ENCODE peak calls at places on chromosomes 3 and 15, in five cellular contexts. One of them, this sample, is unnamed.
A peak's percentile ranks its signal among the peaks of the same experiment; 100 is the strongest.

GRCh38 chr3:96267577-96267976 is 546.8 kb upstream of the EPHA6 start:
- DNase-seq in Peyer's patch: no peak
- DNase-seq in heart right ventricle: no peak
- DNase-seq in transverse colon: no peak
- DNase-seq in cardiac muscle cell: no peak
- DNase-seq in this sample: no peak

GRCh38 chr3:177058647-177059046 is 138.6 kb downstream of the TBL1XR1 start:
- DNase-seq in transverse colon: no peak
- DNase-seq in cardiac muscle cell: no peak
- DNase-seq in heart right ventricle: no peak
- DNase-seq in Peyer's patch: no peak
- DNase-seq in this sample: no peak

GRCh38 chr3:159624616-159625015 is 364.0 kb upstream of the IL12A start:
- DNase-seq in Peyer's patch: no peak
- DNase-seq in heart right ventricle: no peak
- DNase-seq in cardiac muscle cell: no peak
- DNase-seq in transverse colon: no peak
- DNase-seq in this sample: no peak

GRCh38 chr15:30992465-30992864 is 1.0 kb upstream of the MTMR10 start:
- DNase-seq in transverse colon: no peak
- DNase-seq in heart right ventricle: no peak
- DNase-seq in Peyer's patch: no peak
- DNase-seq in cardiac muscle cell: no peak
- DNase-seq in this sample: no peak

GRCh38 chr15:41832875-41833274 is 5.0 kb downstream of the JMJD7 start:
- DNase-seq in heart right ventricle: no peak
- DNase-seq in Peyer's patch: no peak
- DNase-seq in cardiac muscle cell: no peak
- DNase-seq in transverse colon: peak; percentile 26
- DNase-seq in this sample: no peak

GRCh38 chr15:87672309-87672897 is 584.1 kb downstream of the NTRK3 start:
- DNase-seq in transverse colon: no peak
- DNase-seq in cardiac muscle cell: peak; percentile 67
- DNase-seq in heart right ventricle: no peak
- DNase-seq in Peyer's patch: peak; percentile 47
- DNase-seq in this sample: peak; percentile 63

GRCh38 chr3:70813306-70813705 is 500.9 kb upstream of the MDFIC2 start:
- DNase-seq in cardiac muscle cell: no peak
- DNase-seq in Peyer's patch: no peak
- DNase-seq in transverse colon: no peak
- DNase-seq in heart right ventricle: no peak
- DNase-seq in this sample: no peak

GRCh38 chr15:58404020-58404419 is 27.8 kb upstream of the LIPC start:
- DNase-seq in heart right ventricle: no peak
- DNase-seq in transverse colon: no peak
- DNase-seq in Peyer's patch: no peak
- DNase-seq in cardiac muscle cell: no peak
- DNase-seq in this sample: no peak

GRCh38 chr3:123790254-123791072 is 93.7 kb downstream of the MYLK start:
- DNase-seq in cardiac muscle cell: no peak
- DNase-seq in Peyer's patch: no peak
- DNase-seq in heart right ventricle: no peak
- DNase-seq in transverse colon: no peak
- DNase-seq in this sample: no peak

GRCh38 chr3:53168175-53168923 is 7.3 kb downstream of the PRKCD start:
- DNase-seq in cardiac muscle cell: no peak
- DNase-seq in heart right ventricle: peak; percentile 34
- DNase-seq in transverse colon: no peak
- DNase-seq in Peyer's patch: no peak
- DNase-seq in this sample: peak; percentile 32

GRCh38 chr3:53166206-53166605 is 5.2 kb downstream of the PRKCD start:
- DNase-seq in heart right ventricle: no peak
- DNase-seq in cardiac muscle cell: no peak
- DNase-seq in Peyer's patch: no peak
- DNase-seq in transverse colon: no peak
- DNase-seq in this sample: no peak

GRCh38 chr3:53169045-53169831 is 8.2 kb downstream of the PRKCD start:
- DNase-seq in Peyer's patch: no peak
- DNase-seq in heart right ventricle: no peak
- DNase-seq in cardiac muscle cell: no peak
- DNase-seq in transverse colon: no peak
- DNase-seq in this sample: peak; percentile 65

GRCh38 chr3:53166781-53167291 is 5.8 kb downstream of the PRKCD start:
- DNase-seq in Peyer's patch: peak; percentile 68
- DNase-seq in heart right ventricle: peak; percentile 75
- DNase-seq in cardiac muscle cell: peak; percentile 86
- DNase-seq in transverse colon: peak; percentile 69
- DNase-seq in this sample: peak; percentile 77

GRCh38 chr3:53167418-53168174 is 6.6 kb downstream of the PRKCD start:
- DNase-seq in heart right ventricle: no peak
- DNase-seq in Peyer's patch: no peak
- DNase-seq in cardiac muscle cell: no peak
- DNase-seq in transverse colon: no peak
- DNase-seq in this sample: no peak
- H3K4me1 ChIP-seq in heart right ventricle: peaks cover 20% of the 10 kb centered on the region
- H3K4me1 ChIP-seq in Peyer's patch: peaks cover 50% of the 10 kb centered on the region
- H3K4me1 ChIP-seq in cardiac muscle cell: no peaks in the 10 kb centered on the region
- H3K4me1 ChIP-seq in transverse colon: peaks cover 60% of the 10 kb centered on the region
- H3K4me1 ChIP-seq in this sample: peaks cover 50% of the 10 kb centered on the region

DNA sequence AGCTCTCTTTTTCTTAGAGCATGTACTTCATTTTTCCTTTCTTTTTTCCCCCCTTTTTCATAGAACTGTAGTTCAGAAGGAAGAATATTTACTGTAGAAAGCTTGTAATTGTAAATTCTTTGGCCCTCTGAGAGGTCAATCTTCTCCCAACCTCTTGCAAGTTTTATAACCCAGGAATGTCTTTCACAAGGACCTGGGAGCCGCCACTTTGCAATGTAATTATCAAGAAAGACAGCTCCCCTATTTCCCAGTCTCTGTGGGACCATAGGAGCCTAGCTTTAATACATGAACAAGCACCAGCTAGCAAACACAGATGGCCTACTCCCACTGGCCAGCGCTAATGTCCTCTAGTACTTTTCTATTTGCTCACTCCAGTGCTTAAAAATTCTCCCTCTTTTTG is 51.4 kb downstream of the NFKBIZ start:
- DNase-seq in transverse colon: no peak
- DNase-seq in cardiac muscle cell: no peak
- DNase-seq in Peyer's patch: no peak
- DNase-seq in heart right ventricle: no peak
- DNase-seq in this sample: no peak
- TF ChIP-seq CTCF in transverse colon: no peak
- TF ChIP-seq CTCF in cardiac muscle cell: no peak
- TF ChIP-seq CTCF in Peyer's patch: no peak
- TF ChIP-seq CTCF in heart right ventricle: no peak
- TF ChIP-seq CTCF in this sample: no peak

GRCh38 chr3:44965165-44965564 is 10.8 kb downstream of the ZDHHC3 start:
- DNase-seq in transverse colon: no peak
- DNase-seq in heart right ventricle: no peak
- DNase-seq in cardiac muscle cell: no peak
- DNase-seq in Peyer's patch: no peak
- DNase-seq in this sample: no peak
- H3K4me1 ChIP-seq in transverse colon: peaks cover 54% of the 10 kb centered on the region
- H3K4me1 ChIP-seq in heart right ventricle: peaks cover 3% of the 10 kb centered on the region
- H3K4me1 ChIP-seq in cardiac muscle cell: peaks cover 9% of the 10 kb centered on the region
- H3K4me1 ChIP-seq in Peyer's patch: peaks cover 4% of the 10 kb centered on the region
- H3K4me1 ChIP-seq in this sample: peaks cover 32% of the 10 kb centered on the region

DNA sequence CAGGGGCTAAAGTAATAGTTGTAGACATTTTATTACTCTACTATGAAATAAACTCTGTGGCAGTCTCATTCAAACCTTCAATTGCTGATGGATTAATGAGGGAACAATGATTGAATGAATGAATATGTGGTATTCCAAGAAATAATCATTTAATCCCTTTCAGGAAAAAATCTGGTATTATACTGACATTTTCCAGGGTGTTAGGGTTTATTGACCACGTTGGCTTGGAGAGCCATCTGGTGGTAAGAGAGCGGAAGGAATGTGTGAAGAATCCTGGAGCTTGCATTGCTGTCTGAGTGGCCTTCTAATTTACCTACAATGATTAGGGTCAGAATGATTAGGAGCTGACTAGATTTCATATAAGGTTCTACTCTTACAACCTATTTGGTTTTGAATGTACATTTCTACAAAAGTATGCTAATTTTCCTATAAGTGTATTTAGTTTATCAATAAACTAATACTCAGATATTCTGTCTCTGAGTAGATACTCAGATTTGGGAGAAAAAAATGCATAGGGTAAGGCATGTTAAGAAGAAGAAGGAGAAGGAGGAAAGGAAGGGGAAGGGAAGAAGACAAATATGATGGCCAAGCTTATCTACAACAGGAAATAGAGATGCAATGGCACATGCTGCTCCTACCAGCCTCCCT is 249.9 kb downstream of the ROBO1 start:
- DNase-seq in transverse colon: no peak
- DNase-seq in heart right ventricle: no peak
- DNase-seq in Peyer's patch: no peak
- DNase-seq in cardiac muscle cell: peak; percentile 63
- DNase-seq in this sample: no peak
- TF ChIP-seq CTCF in transverse colon: no peak
- TF ChIP-seq CTCF in heart right ventricle: no peak
- TF ChIP-seq CTCF in Peyer's patch: peak; percentile 8
- TF ChIP-seq CTCF in cardiac muscle cell: peak; percentile 81
- TF ChIP-seq CTCF in this sample: no peak

DNA sequence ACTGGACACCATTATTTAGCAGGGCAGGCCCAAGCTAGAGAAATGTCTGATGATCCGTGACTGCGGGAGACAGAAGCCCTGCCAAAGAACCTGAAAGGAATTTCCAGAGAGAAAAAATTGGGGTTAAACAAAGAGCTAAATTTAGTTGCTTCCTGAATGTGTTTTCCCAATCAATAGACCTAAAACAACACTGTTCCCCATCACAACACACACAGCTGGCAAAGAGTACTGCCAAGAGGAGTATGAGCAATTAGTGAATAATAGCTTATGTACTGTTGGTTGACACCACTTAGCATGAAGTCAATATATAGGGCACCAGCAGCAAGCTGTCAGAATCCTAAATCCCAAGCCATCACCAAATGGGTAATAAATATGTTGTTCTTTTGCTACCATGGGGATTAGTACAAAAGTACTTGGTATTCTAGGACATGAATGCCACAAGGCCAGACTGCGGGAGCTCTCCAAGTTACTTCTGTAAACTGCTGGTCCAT is 35.7 kb downstream of the CLK3 start:
- DNase-seq in cardiac muscle cell: no peak
- DNase-seq in heart right ventricle: no peak
- DNase-seq in Peyer's patch: no peak
- DNase-seq in transverse colon: no peak
- DNase-seq in this sample: peak; percentile 20
- H3K4me1 ChIP-seq in cardiac muscle cell: peaks cover 47% of the 10 kb centered on the region
- H3K4me1 ChIP-seq in heart right ventricle: peaks cover 38% of the 10 kb centered on the region
- H3K4me1 ChIP-seq in Peyer's patch: no peaks in the 10 kb centered on the region
- H3K4me1 ChIP-seq in transverse colon: peaks cover 49% of the 10 kb centered on the region
- H3K4me1 ChIP-seq in this sample: peaks cover 12% of the 10 kb centered on the region

GRCh38 chr3:136544532-136544931 is 207.6 kb downstream of the STAG1 start:
- DNase-seq in transverse colon: no peak
- DNase-seq in Peyer's patch: no peak
- DNase-seq in cardiac muscle cell: peak; percentile 17
- DNase-seq in heart right ventricle: no peak
- DNase-seq in this sample: no peak

GRCh38 chr3:136546718-136547117 is 205.5 kb downstream of the STAG1 start:
- DNase-seq in Peyer's patch: no peak
- DNase-seq in transverse colon: no peak
- DNase-seq in heart right ventricle: no peak
- DNase-seq in cardiac muscle cell: peak; percentile 21
- DNase-seq in this sample: no peak

GRCh38 chr3:136543385-136543784 is 208.8 kb downstream of the STAG1 start:
- DNase-seq in heart right ventricle: no peak
- DNase-seq in Peyer's patch: no peak
- DNase-seq in cardiac muscle cell: peak; percentile 63
- DNase-seq in transverse colon: no peak
- DNase-seq in this sample: no peak

GRCh38 chr3:136547293-136547692 is 204.9 kb downstream of the STAG1 start:
- DNase-seq in heart right ventricle: no peak
- DNase-seq in cardiac muscle cell: no peak
- DNase-seq in Peyer's patch: no peak
- DNase-seq in transverse colon: no peak
- DNase-seq in this sample: no peak

GRCh38 chr3:136545664-136546266 is 206.4 kb downstream of the STAG1 start:
- DNase-seq in cardiac muscle cell: peak; percentile 31
- DNase-seq in transverse colon: no peak
- DNase-seq in Peyer's patch: no peak
- DNase-seq in heart right ventricle: no peak
- DNase-seq in this sample: no peak
- TF ChIP-seq CTCF in cardiac muscle cell: peak; percentile 24
- TF ChIP-seq CTCF in transverse colon: no peak
- TF ChIP-seq CTCF in Peyer's patch: no peak
- TF ChIP-seq CTCF in heart right ventricle: no peak
- TF ChIP-seq CTCF in this sample: peak; percentile 41

GRCh38 chr3:157111578-157111977 is 48.4 kb downstream of the CCNL1 start:
- DNase-seq in Peyer's patch: no peak
- DNase-seq in cardiac muscle cell: peak; percentile 87
- DNase-seq in transverse colon: no peak
- DNase-seq in heart right ventricle: no peak
- DNase-seq in this sample: no peak

GRCh38 chr3:157112536-157112935 is 47.4 kb downstream of the CCNL1 start:
- DNase-seq in transverse colon: no peak
- DNase-seq in cardiac muscle cell: peak; percentile 66
- DNase-seq in heart right ventricle: no peak
- DNase-seq in Peyer's patch: no peak
- DNase-seq in this sample: no peak

GRCh38 chr3:157115069-157116006 is 44.6 kb downstream of the CCNL1 start:
- DNase-seq in heart right ventricle: no peak
- DNase-seq in Peyer's patch: no peak
- DNase-seq in cardiac muscle cell: peak; percentile 57
- DNase-seq in transverse colon: no peak
- DNase-seq in this sample: peak; percentile 64

GRCh38 chr3:157116017-157116416 is 43.9 kb downstream of the CCNL1 start:
- DNase-seq in Peyer's patch: no peak
- DNase-seq in heart right ventricle: no peak
- DNase-seq in transverse colon: no peak
- DNase-seq in cardiac muscle cell: no peak
- DNase-seq in this sample: no peak

GRCh38 chr3:157113832-157114505 is 46.0 kb downstream of the CCNL1 start:
- DNase-seq in Peyer's patch: no peak
- DNase-seq in heart right ventricle: no peak
- DNase-seq in cardiac muscle cell: no peak
- DNase-seq in transverse colon: no peak
- DNase-seq in this sample: no peak
- H3K4me1 ChIP-seq in Peyer's patch: no peaks in the 10 kb centered on the region
- H3K4me1 ChIP-seq in heart right ventricle: peaks cover 20% of the 10 kb centered on the region
- H3K4me1 ChIP-seq in cardiac muscle cell: peaks cover 97% of the 10 kb centered on the region
- H3K4me1 ChIP-seq in transverse colon: peaks cover 14% of the 10 kb centered on the region
- H3K4me1 ChIP-seq in this sample: peaks cover 8% of the 10 kb centered on the region

This sample was measured in adrenal gland.